ENCODE peak calls at places on chromosomes 11 and 22, in eight cellular contexts. One of them, this sample, is unnamed.

GRCh38 chr11:1193326-1194230 is 29.3 kb upstream of the MUC5B start:
- DNase-seq in HL-60: no peak
- DNase-seq in HCT116: no peak
- DNase-seq in HepG2: no peak
- DNase-seq in SK-N-SH: peak; percentile 12
- DNase-seq in GM23338: no peak
- DNase-seq in GM12878: no peak
- DNase-seq in K562: no peak
- DNase-seq in this sample: no peak

GRCh38 chr11:68509105-68509504 is 48.6 kb downstream of the PPP6R3 start:
- DNase-seq in HCT116: no peak
- DNase-seq in HL-60: no peak
- DNase-seq in GM12878: no peak
- DNase-seq in K562: no peak
- DNase-seq in HepG2: no peak
- DNase-seq in SK-N-SH: peak; percentile 24
- DNase-seq in GM23338: peak; percentile 28
- DNase-seq in this sample: no peak

GRCh38 chr11:83572521-83572920 is 286.4 kb upstream of the CCDC90B start:
- DNase-seq in HL-60: no peak
- DNase-seq in HepG2: no peak
- DNase-seq in GM12878: no peak
- DNase-seq in K562: no peak
- DNase-seq in HCT116: no peak
- DNase-seq in GM23338: peak; percentile 17
- DNase-seq in SK-N-SH: no peak
- DNase-seq in this sample: no peak

GRCh38 chr11:96015911-96016565 is 92.1 kb upstream of the MTMR2 start:
- DNase-seq in SK-N-SH: peak; percentile 46
- DNase-seq in HCT116: no peak
- DNase-seq in HL-60: no peak
- DNase-seq in GM12878: no peak
- DNase-seq in GM23338: peak; percentile 47
- DNase-seq in HepG2: peak; percentile 98
- DNase-seq in K562: no peak
- DNase-seq in this sample: no peak

GRCh38 chr11:96109265-96110030 is 185.5 kb upstream of the MTMR2 start:
- DNase-seq in HCT116: no peak
- DNase-seq in SK-N-SH: no peak
- DNase-seq in GM12878: no peak
- DNase-seq in K562: no peak
- DNase-seq in HepG2: peak; percentile 15
- DNase-seq in HL-60: no peak
- DNase-seq in GM23338: no peak
- DNase-seq in this sample: no peak

GRCh38 chr22:30833328-30833727 is 135.2 kb downstream of the MORC2 start:
- DNase-seq in HL-60: no peak
- DNase-seq in GM23338: no peak
- DNase-seq in HepG2: no peak
- DNase-seq in K562: no peak
- DNase-seq in HCT116: no peak
- DNase-seq in GM12878: no peak
- DNase-seq in SK-N-SH: no peak
- DNase-seq in this sample: no peak

GRCh38 chr11:64553554-64554201 is 37.3 kb upstream of the SLC22A12 start:
- DNase-seq in HepG2: peak; percentile 39
- DNase-seq in K562: peak; percentile 79
- DNase-seq in SK-N-SH: peak; percentile 83
- DNase-seq in GM12878: no peak
- DNase-seq in HCT116: no peak
- DNase-seq in GM23338: peak; percentile 86
- DNase-seq in HL-60: peak; percentile 45
- DNase-seq in this sample: peak; percentile 39

GRCh38 chr22:36180038-36180880 is 19.7 kb upstream of the APOL3 start:
- DNase-seq in HepG2: peak; percentile 56
- DNase-seq in GM23338: peak; percentile 87
- DNase-seq in SK-N-SH: peak; percentile 67
- DNase-seq in HL-60: peak; percentile 64
- DNase-seq in HCT116: peak; percentile 42
- DNase-seq in K562: peak; percentile 72
- DNase-seq in GM12878: no peak
- DNase-seq in this sample: peak; percentile 18

GRCh38 chr22:22865311-22866072 is 22.1 kb upstream of the IGLL5 start:
- DNase-seq in HepG2: no peak
- DNase-seq in HL-60: no peak
- DNase-seq in SK-N-SH: no peak
- DNase-seq in GM12878: no peak
- DNase-seq in GM23338: no peak
- DNase-seq in HCT116: no peak
- DNase-seq in K562: peak; percentile 42
- DNase-seq in this sample: no peak

GRCh38 chr22:26610072-26610958 is 7.5 kb downstream of the CRYBB1 start:
- DNase-seq in GM12878: peak; percentile 93
- DNase-seq in HepG2: no peak
- DNase-seq in SK-N-SH: no peak
- DNase-seq in HL-60: no peak
- DNase-seq in HCT116: no peak
- DNase-seq in GM23338: no peak
- DNase-seq in K562: no peak
- DNase-seq in this sample: no peak

GRCh38 chr22:48477031-48477721 is 1350.5 kb downstream of the BRD1 start:
- DNase-seq in GM12878: no peak
- DNase-seq in HL-60: no peak
- DNase-seq in SK-N-SH: no peak
- DNase-seq in HepG2: no peak
- DNase-seq in K562: no peak
- DNase-seq in GM23338: no peak
- DNase-seq in HCT116: no peak
- DNase-seq in this sample: no peak

DNA sequence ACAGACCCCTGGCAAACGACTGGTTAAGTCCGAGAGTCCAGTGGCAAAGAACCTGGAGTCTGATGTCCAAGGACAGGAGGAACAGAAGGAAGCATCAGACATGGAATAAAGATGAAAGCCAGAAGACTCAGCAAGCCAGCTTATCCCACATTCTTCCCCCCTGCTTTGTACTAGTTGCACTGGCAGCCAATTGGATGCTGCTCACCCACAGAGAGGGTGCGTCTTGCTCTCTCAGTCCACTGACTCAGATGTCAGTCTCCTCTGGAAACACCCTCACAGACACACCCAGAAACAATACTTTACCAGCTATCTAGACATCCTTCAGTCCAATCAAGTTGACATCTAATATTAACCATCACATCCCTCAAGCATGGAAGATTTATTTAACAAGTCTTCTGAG is 1265.8 kb upstream of the CNTN5 start:
- DNase-seq in GM12878: no peak
- DNase-seq in SK-N-SH: no peak
- DNase-seq in HepG2: no peak
- DNase-seq in GM23338: no peak
- DNase-seq in HL-60: no peak
- DNase-seq in HCT116: no peak
- DNase-seq in K562: no peak
- DNase-seq in this sample: no peak
- TF ChIP-seq REST in GM12878: no peak
- TF ChIP-seq REST in SK-N-SH: no peak
- TF ChIP-seq REST in HepG2: no peak
- TF ChIP-seq REST in GM23338: no peak
- TF ChIP-seq REST in HL-60: no peak
- TF ChIP-seq REST in HCT116: no peak
- TF ChIP-seq REST in K562: no peak
- TF ChIP-seq REST in this sample: no peak

GRCh38 chr11:43582024-43582836 is 98.3 kb upstream of the HSD17B12 start:
- DNase-seq in GM12878: no peak
- DNase-seq in SK-N-SH: peak; percentile 38
- DNase-seq in K562: no peak
- DNase-seq in HL-60: no peak
- DNase-seq in HepG2: no peak
- DNase-seq in GM23338: peak; percentile 40
- DNase-seq in HCT116: no peak
- DNase-seq in this sample: no peak

GRCh38 chr11:43579171-43579918 is 101.2 kb upstream of the HSD17B12 start:
- DNase-seq in HL-60: peak; percentile 43
- DNase-seq in HCT116: no peak
- DNase-seq in K562: peak; percentile 41
- DNase-seq in HepG2: no peak
- DNase-seq in GM12878: no peak
- DNase-seq in GM23338: peak; percentile 85
- DNase-seq in SK-N-SH: peak; percentile 78
- DNase-seq in this sample: no peak

GRCh38 chr11:43581370-43582023 is 99.0 kb upstream of the HSD17B12 start:
- DNase-seq in HepG2: no peak
- DNase-seq in K562: no peak
- DNase-seq in GM12878: no peak
- DNase-seq in SK-N-SH: peak; percentile 28
- DNase-seq in HCT116: no peak
- DNase-seq in HL-60: no peak
- DNase-seq in GM23338: no peak
- DNase-seq in this sample: no peak

GRCh38 chr11:43579919-43580276 is 100.6 kb upstream of the HSD17B12 start:
- DNase-seq in HCT116: no peak
- DNase-seq in HL-60: no peak
- DNase-seq in SK-N-SH: no peak
- DNase-seq in GM12878: no peak
- DNase-seq in GM23338: peak; percentile 83
- DNase-seq in HepG2: no peak
- DNase-seq in K562: no peak
- DNase-seq in this sample: no peak

DNA sequence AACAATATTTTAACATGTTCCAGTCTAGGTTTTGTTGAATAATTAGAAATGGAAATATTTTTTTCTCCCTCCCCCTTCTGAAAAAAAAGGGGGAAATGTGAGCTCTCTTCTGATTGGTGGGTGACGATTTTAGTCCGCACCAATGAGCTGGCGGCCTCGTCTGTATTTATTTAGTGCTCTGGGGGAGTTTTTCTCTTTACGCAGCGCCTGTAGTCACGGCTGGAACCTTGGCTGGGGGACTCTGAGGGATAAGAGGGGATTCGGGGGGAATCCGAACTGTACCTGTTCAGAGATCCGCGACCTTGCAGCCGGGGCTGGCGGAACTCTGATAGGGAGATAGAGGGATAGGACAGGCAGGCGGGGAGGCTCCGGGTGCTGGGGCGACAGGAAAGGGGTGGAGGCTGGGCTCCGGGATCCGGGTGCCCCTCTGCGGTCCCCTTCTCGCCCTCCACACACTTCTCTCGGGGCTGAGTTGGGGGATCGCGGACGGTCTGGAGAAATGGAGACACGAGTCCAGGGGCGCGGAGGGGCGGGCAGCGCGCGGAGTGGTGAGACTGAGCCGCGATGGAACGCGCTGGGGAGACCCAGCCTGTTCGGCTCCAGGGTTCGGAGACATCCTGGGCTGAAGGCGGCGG is 99.7 kb upstream of the HSD17B12 start:
- DNase-seq in HL-60: no peak
- DNase-seq in SK-N-SH: peak; percentile 67
- DNase-seq in GM12878: no peak
- DNase-seq in HepG2: no peak
- DNase-seq in K562: peak; percentile 67
- DNase-seq in GM23338: peak; percentile 70
- DNase-seq in HCT116: no peak
- DNase-seq in this sample: no peak
- TF ChIP-seq POLR2AphosphoS5 in HL-60: no peak
- TF ChIP-seq POLR2AphosphoS5 in SK-N-SH: no peak
- TF ChIP-seq POLR2AphosphoS5 in GM12878: no peak
- TF ChIP-seq POLR2AphosphoS5 in HepG2: no peak
- TF ChIP-seq POLR2AphosphoS5 in K562: no peak
- TF ChIP-seq POLR2AphosphoS5 in GM23338: peak; percentile 47
- TF ChIP-seq POLR2AphosphoS5 in HCT116: no peak
- TF ChIP-seq POLR2AphosphoS5 in this sample: no peak

GRCh38 chr11:74341926-74342325 is 30.5 kb upstream of the P4HA3 start:
- DNase-seq in GM23338: no peak
- DNase-seq in HCT116: no peak
- DNase-seq in SK-N-SH: no peak
- DNase-seq in GM12878: no peak
- DNase-seq in HepG2: no peak
- DNase-seq in HL-60: no peak
- DNase-seq in K562: no peak
- DNase-seq in this sample: no peak
- TF ChIP-seq REST in GM23338: no peak
- TF ChIP-seq REST in HCT116: no peak
- TF ChIP-seq REST in SK-N-SH: no peak
- TF ChIP-seq REST in GM12878: no peak
- TF ChIP-seq REST in HepG2: no peak
- TF ChIP-seq REST in HL-60: no peak
- TF ChIP-seq REST in K562: no peak
- TF ChIP-seq REST in this sample: no peak

GRCh38 chr11:7671347-7671746 is 2.0 kb downstream of the CYB5R2 start:
- DNase-seq in HepG2: no peak
- DNase-seq in HL-60: no peak
- DNase-seq in SK-N-SH: no peak
- DNase-seq in HCT116: no peak
- DNase-seq in GM12878: no peak
- DNase-seq in K562: no peak
- DNase-seq in GM23338: no peak
- DNase-seq in this sample: no peak
- TF ChIP-seq POLR2AphosphoS5 in HepG2: no peak
- TF ChIP-seq POLR2AphosphoS5 in HL-60: no peak
- TF ChIP-seq POLR2AphosphoS5 in SK-N-SH: no peak
- TF ChIP-seq POLR2AphosphoS5 in HCT116: no peak
- TF ChIP-seq POLR2AphosphoS5 in GM12878: no peak
- TF ChIP-seq POLR2AphosphoS5 in K562: no peak
- TF ChIP-seq POLR2AphosphoS5 in GM23338: no peak
- TF ChIP-seq POLR2AphosphoS5 in this sample: no peak

DNA sequence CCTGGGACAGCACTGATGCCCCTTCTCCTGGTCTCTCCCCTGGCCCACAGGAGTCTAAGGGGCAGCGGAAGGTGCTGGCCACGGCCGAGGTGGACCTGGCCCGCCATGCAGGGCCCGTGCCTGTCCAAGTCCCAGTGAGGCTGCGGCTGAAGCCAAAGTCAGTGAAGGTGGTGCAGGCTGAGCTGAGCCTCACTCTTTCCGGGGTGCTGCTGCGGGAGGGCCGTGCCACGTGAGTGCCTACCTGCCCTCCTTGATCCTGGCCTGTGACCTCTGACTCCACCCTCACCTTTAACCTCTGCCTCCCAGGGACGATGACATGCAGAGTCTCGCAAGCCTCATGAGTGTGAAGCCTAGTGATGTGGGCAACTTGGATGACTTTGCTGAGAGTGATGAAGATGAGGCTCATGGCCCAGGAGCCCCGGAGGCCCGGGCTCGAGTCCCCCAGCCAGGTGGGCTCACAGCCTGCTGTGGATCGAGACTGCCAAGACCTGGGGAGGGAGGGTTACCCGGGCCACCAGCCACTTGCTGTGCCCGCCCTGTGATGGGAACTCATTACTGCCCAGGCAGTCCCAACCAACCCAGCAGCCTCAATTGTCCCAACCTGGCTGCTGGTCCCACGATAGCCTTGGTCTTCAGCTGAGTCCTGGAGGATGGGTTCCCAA is 4.3 kb downstream of the EHBP1L1 start:
- DNase-seq in HepG2: no peak
- DNase-seq in SK-N-SH: no peak
- DNase-seq in HCT116: no peak
- DNase-seq in GM12878: no peak
- DNase-seq in K562: no peak
- DNase-seq in GM23338: no peak
- DNase-seq in HL-60: no peak
- DNase-seq in this sample: no peak
- TF ChIP-seq REST in HepG2: no peak
- TF ChIP-seq REST in SK-N-SH: no peak
- TF ChIP-seq REST in HCT116: no peak
- TF ChIP-seq REST in GM12878: no peak
- TF ChIP-seq REST in K562: no peak
- TF ChIP-seq REST in GM23338: no peak
- TF ChIP-seq REST in HL-60: no peak
- TF ChIP-seq REST in this sample: no peak

GRCh38 chr11:102760355-102761035 is 19.9 kb downstream of the MMP10 start:
- DNase-seq in K562: no peak
- DNase-seq in GM23338: no peak
- DNase-seq in HepG2: no peak
- DNase-seq in HCT116: peak; percentile 41
- DNase-seq in GM12878: no peak
- DNase-seq in HL-60: no peak
- DNase-seq in SK-N-SH: no peak
- DNase-seq in this sample: no peak
- TF ChIP-seq POLR2AphosphoS5 in K562: no peak
- TF ChIP-seq POLR2AphosphoS5 in GM23338: no peak
- TF ChIP-seq POLR2AphosphoS5 in HepG2: no peak
- TF ChIP-seq POLR2AphosphoS5 in HCT116: peak; percentile 48
- TF ChIP-seq POLR2AphosphoS5 in GM12878: no peak
- TF ChIP-seq POLR2AphosphoS5 in HL-60: no peak
- TF ChIP-seq POLR2AphosphoS5 in SK-N-SH: peak; percentile 83
- TF ChIP-seq POLR2AphosphoS5 in this sample: no peak

This sample was measured in Panc1.